ENCODE peak calls at places on chromosomes 2 and 18, in six cellular contexts. R is EH; F is AG08395; I is stimulated activated CD4-positive, alpha-beta T cell treated with anti-CD3 and anti-CD28 coated beads, Interleukin-2, amount 100 ng/mL, for 24 hours; V is left cardiac atrium; C is Caki2. T is an unnamed sample.

GRCh38 chr2:27581417-27582128 is 1.3 kb upstream of the ZNF512 start:
- DNase-seq in F (no peak), V (no peak), C (no peak), I (no peak), R (no peak), T (no peak)

GRCh38 chr2:33021542-33022259 is 74.9 kb downstream of the LTBP1 start:
- DNase-seq in C (no peak), I (no peak), F (peak), R (peak), V (no peak), T (peak)

GRCh38 chr2:97993926-97994325 is 1.8 kb downstream of the TMEM131 start:
- DNase-seq in V (no peak), R (no peak), C (peak), F (no peak), I (no peak), T (no peak)

GRCh38 chr2:191869781-191870180 is 22.9 kb upstream of the CAVIN2 start:
- DNase-seq in I (no peak), C (peak), V (no peak), F (no peak), R (peak), T (no peak)

GRCh38 chr2:71563872-71564271 is 110.5 kb downstream of the DYSF start:
- DNase-seq in C (no peak), V (peak), F (peak), I (no peak), R (peak), T (no peak)

GRCh38 chr2:100265226-100265625 is 57.1 kb downstream of the LONRF2 start:
- DNase-seq in C (no peak), F (no peak), R (no peak), I (no peak), V (no peak), T (no peak)

GRCh38 chr18:73118121-73118816 is 250.5 kb upstream of the NETO1 start:
- DNase-seq in C (no peak), I (no peak), R (peak), V (no peak), F (no peak), T (peak)

GRCh38 chr2:226447896-226448295 is 351.7 kb downstream of the IRS1 start:
- DNase-seq in R (peak), I (no peak), F (peak), V (no peak), C (no peak), T (peak)

GRCh38 chr18:30819619-30820018 is 222.9 kb downstream of the DSC3 start:
- DNase-seq in R (no peak), I (no peak), F (no peak), V (no peak), C (no peak), T (no peak)

GRCh38 chr2:156309922-156310321 is 22.6 kb downstream of the NR4A2 start:
- DNase-seq in V (no peak), I (no peak), C (no peak), F (no peak), R (no peak), T (no peak)

GRCh38 chr2:80222644-80223043 is 81.9 kb downstream of the LRRTM1 start:
- DNase-seq in C (no peak), I (no peak), F (no peak), R (no peak), V (no peak), T (no peak)

GRCh38 chr2:5691659-5692529 is at the start of gene SOX11:
- DNase-seq in C (no peak), F (peak), V (peak), I (peak), R (peak), T (peak)

GRCh38 chr2:33791625-33792024 is 192.5 kb upstream of the FAM98A start:
- DNase-seq in V (no peak), I (no peak), F (peak), R (peak), C (no peak), T (peak)

GRCh38 chr2:12213222-12213621 is 466.8 kb downstream of the LPIN1 start:
- DNase-seq in I (no peak), R (no peak), V (no peak), F (no peak), C (no peak), T (peak)

GRCh38 chr2:209114588-209114987 is 309.3 kb upstream of the MAP2 start:
- DNase-seq in V (no peak), F (no peak), C (no peak), I (no peak), R (no peak), T (no peak)

GRCh38 chr2:149004836-149005235 is 33.7 kb upstream of the LYPD6B start:
- DNase-seq in I (no peak), V (no peak), R (peak), F (peak), C (no peak), T (peak)

GRCh38 chr2:189258604-189259003 is 79.0 kb upstream of the COL5A2 start:
- DNase-seq in F (no peak), I (no peak), R (no peak), C (no peak), V (no peak), T (no peak)

GRCh38 chr2:195307751-195308150 is 349.3 kb upstream of the SLC39A10 start:
- DNase-seq in F (no peak), R (no peak), I (no peak), C (no peak), V (no peak), T (no peak)

GRCh38 chr18:45837283-45838070 is 12.0 kb downstream of the SIGLEC15 start:
- DNase-seq in F (peak), C (no peak), R (peak), I (peak), V (peak), T (peak)

GRCh38 chr18:49472459-49472858 is 12.0 kb upstream of the DYM start:
- DNase-seq in R (no peak), F (no peak), V (no peak), I (no peak), C (no peak), T (no peak)

GRCh38 chr18:13375302-13376255 is 157.0 kb downstream of the LDLRAD4 start:
- DNase-seq in R (peak), C (peak), I (peak), F (peak), V (peak), T (peak)

GRCh38 chr2:209593930-209594329 is 170.1 kb downstream of the MAP2 start:
- DNase-seq in F (no peak), I (no peak), C (no peak), V (no peak), R (no peak), T (no peak)

GRCh38 chr2:85324639-85325465 is 2.9 kb downstream of the TGOLN2 start:
- DNase-seq in C (peak), V (no peak), R (peak), I (no peak), F (peak), T (peak)

GRCh38 chr18:12621737-12622306 is 36.1 kb downstream of the SPIRE1 start:
- DNase-seq in F (peak), I (no peak), R (peak), V (no peak), C (no peak), T (peak)

GRCh38 chr2:100520224-100520623 is 42.6 kb upstream of the PDCL3 start:
- DNase-seq in I (no peak), R (no peak), V (no peak), C (no peak), F (no peak), T (peak)

GRCh38 chr2:167144179-167144898 is 256.1 kb downstream of the XIRP2 start:
- DNase-seq in I (no peak), C (no peak), R (peak), F (no peak), V (no peak), T (peak)

GRCh38 chr2:232457121-232458011 is 1.4 kb downstream of the ALPI start:
- DNase-seq in C (no peak), V (no peak), I (no peak), F (no peak), R (no peak), T (no peak)

GRCh38 chr2:58106896-58107295 is 60.3 kb downstream of the VRK2 start:
- DNase-seq in I (no peak), F (no peak), C (no peak), R (peak), V (no peak), T (peak)

GRCh38 chr2:1613731-1614354 is 130.5 kb downstream of the PXDN start:
- DNase-seq in R (no peak), F (peak), V (peak), I (no peak), C (peak), T (peak)

GRCh38 chr2:49687873-49688272 is 533.6 kb upstream of the FSHR start:
- DNase-seq in V (no peak), R (peak), C (peak), F (no peak), I (no peak), T (no peak)

GRCh38 chr2:189407161-189407943 is 33.9 kb upstream of the WDR75 start:
- DNase-seq in F (peak), C (no peak), R (peak), I (no peak), V (no peak), T (peak)

GRCh38 chr2:64447317-64448060 is 6.5 kb upstream of the LGALSL start:
- DNase-seq in C (no peak), I (no peak), F (no peak), V (peak), R (no peak), T (no peak)

GRCh38 chr2:96249654-96250053 is 16.1 kb downstream of the TMEM127 start:
- DNase-seq in V (no peak), I (no peak), C (no peak), F (peak), R (peak), T (peak)

GRCh38 chr2:208570066-208570465 is 163.5 kb downstream of the PTH2R start:
- DNase-seq in V (no peak), I (no peak), F (no peak), R (no peak), C (no peak), T (no peak)

T was measured in iris pigment epithelial cell.